ENCODE peak calls at places on chromosomes 4 and X, in ten cellular contexts. P is A549, D is sigmoid colon, T is IMR-90, G is ovary, N is stomach, X is Peyer's patch, L is heart left ventricle, C is body of pancreas, M is GM12878. K is an unnamed sample.

GRCh38 chr4:126533176-126533575 is 1099.6 kb upstream of the INTU start:
- DNase-seq in P (no peak), D (no peak), T (peak; percentile 12), G (no peak), N (no peak), X (no peak), L (no peak), C (no peak), M (no peak), K (no peak)

GRCh38 chr4:158810487-158811215 is 41.8 kb downstream of the FNIP2 start:
- DNase-seq in P (peak; percentile 36), D (peak; percentile 92), T (peak; percentile 98), G (peak; percentile 50), N (peak; percentile 58), X (peak; percentile 74), L (peak; percentile 71), C (peak; percentile 39), M (no peak), K (peak; percentile 76)

GRCh38 chr4:123562994-123563745 is 166.6 kb downstream of the SPRY1 start:
- DNase-seq in P (no peak), D (no peak), T (peak; percentile 34), G (no peak), N (no peak), X (no peak), L (no peak), C (no peak), M (no peak), K (no peak)

GRCh38 chrX:154596290-154596929 is 11.5 kb downstream of the CTAG1A start:
- DNase-seq in P (no peak), D (no peak), T (peak; percentile 16), G (no peak), N (no peak), X (no peak), L (no peak), C (peak; percentile 22), M (no peak), K (no peak)

GRCh38 chrX:68953331-68953730 is 124.5 kb downstream of the EFNB1 start:
- DNase-seq in P (no peak), D (no peak), T (no peak), G (no peak), N (no peak), X (no peak), L (no peak), C (no peak), M (no peak), K (no peak)

GRCh38 chrX:23784487-23785301 is 1.7 kb downstream of the SAT1 start:
- DNase-seq in P (peak; percentile 64), D (no peak), T (peak; percentile 88), G (no peak), N (no peak), X (no peak), L (no peak), C (no peak), M (no peak), K (no peak)

GRCh38 chr4:42460043-42460442 is 62.8 kb downstream of the SHISA3 start:
- DNase-seq in P (no peak), D (no peak), T (no peak), G (no peak), N (peak; percentile 28), X (no peak), L (no peak), C (peak; percentile 42), M (peak; percentile 39), K (no peak)

GRCh38 chr4:96170198-96170597 is 330.3 kb downstream of the PDHA2 start:
- DNase-seq in P (peak; percentile 3), D (no peak), T (no peak), G (no peak), N (no peak), X (no peak), L (peak; percentile 20), C (no peak), M (no peak), K (no peak)

GRCh38 chr4:48939785-48940184 is 33.2 kb upstream of the OCIAD2 start:
- DNase-seq in P (peak; percentile 45), D (no peak), T (peak; percentile 82), G (no peak), N (no peak), X (no peak), L (no peak), C (no peak), M (no peak), K (no peak)

GRCh38 chr4:28287837-28288236 is 1427.2 kb downstream of the STIM2 start:
- DNase-seq in P (peak; percentile 84), D (no peak), T (peak; percentile 100), G (no peak), N (no peak), X (no peak), L (no peak), C (no peak), M (no peak), K (no peak)

GRCh38 chr4:54076673-54077072 is 12.3 kb upstream of the CHIC2 start:
- DNase-seq in P (no peak), D (no peak), T (peak; percentile 39), G (no peak), N (no peak), X (no peak), L (no peak), C (no peak), M (no peak), K (no peak)

GRCh38 chr4:155687380-155687982 is 20.8 kb downstream of the GUCY1A1 start:
- DNase-seq in P (no peak), D (no peak), T (no peak), G (no peak), N (no peak), X (no peak), L (no peak), C (no peak), M (no peak), K (no peak)

GRCh38 chrX:79182616-79183015 is 38.1 kb downstream of the GPR174 start:
- DNase-seq in P (no peak), D (no peak), T (no peak), G (no peak), N (no peak), X (no peak), L (no peak), C (no peak), M (peak; percentile 84), K (no peak)

GRCh38 chr4:105895609-105896460 is 564 bp downstream of the NPNT start:
- DNase-seq in P (no peak), D (no peak), T (no peak), G (peak; percentile 39), N (no peak), X (peak; percentile 59), L (peak; percentile 33), C (peak; percentile 56), M (no peak), K (peak; percentile 52)

GRCh38 chr4:127997534-127998388 is 32.6 kb downstream of the ABHD18 start:
- DNase-seq in P (peak; percentile 71), D (no peak), T (peak; percentile 63), G (no peak), N (no peak), X (no peak), L (no peak), C (peak; percentile 16), M (peak; percentile 44), K (no peak)
- TF ChIP-seq CTCF in P (peak; percentile 49), D (no peak), T (peak; percentile 15), G (no peak), N (no peak), X (no peak), L (no peak), C (no peak), M (peak; percentile 63), K (no peak)

DNA sequence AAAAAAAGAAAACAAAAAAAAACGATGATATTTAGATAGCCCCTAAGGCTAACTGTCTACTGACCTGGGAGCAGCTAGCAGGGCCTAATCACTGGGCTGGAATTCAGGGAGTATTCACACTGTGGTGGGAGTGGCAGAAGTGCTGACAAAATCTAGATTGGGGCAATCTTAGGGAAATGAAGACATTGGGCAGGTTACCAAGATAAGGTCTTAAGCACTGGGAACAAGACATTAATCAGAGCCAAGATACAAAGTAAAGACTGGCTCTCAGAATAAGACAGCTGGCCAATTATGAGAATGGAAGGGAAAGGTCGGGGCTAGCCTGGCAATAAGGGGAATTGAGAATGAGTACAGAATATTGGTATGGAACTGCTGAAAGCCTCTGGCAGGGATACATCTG is 100.2 kb upstream of the GRIA3 start:
- DNase-seq in P (peak; percentile 16), D (no peak), T (no peak), G (no peak), N (no peak), X (no peak), L (no peak), C (no peak), M (no peak), K (no peak)
- H3K4me1 ChIP-seq in P (peaks cover 53% of the 10 kb centered on the region), D (no peaks in the 10 kb centered on the region), T (no peaks in the 10 kb centered on the region), G (no peaks in the 10 kb centered on the region), N (no peaks in the 10 kb centered on the region), X (no peaks in the 10 kb centered on the region), L (no peaks in the 10 kb centered on the region), C (no peaks in the 10 kb centered on the region), M (no peaks in the 10 kb centered on the region), K (no peaks in the 10 kb centered on the region)

GRCh38 chr4:100060765-100061416 is 110.8 kb upstream of the H2AZ1 start:
- DNase-seq in P (no peak), D (no peak), T (no peak), G (no peak), N (no peak), X (no peak), L (no peak), C (no peak), M (no peak), K (no peak)
- TF ChIP-seq POLR2A in P (no peak), D (no peak), T (no peak), G (no peak), N (no peak), X (no peak), L (no peak), C (no peak), M (no peak), K (no peak)

GRCh38 chr4:7075962-7076693 is 8.3 kb upstream of the GRPEL1 start:
- DNase-seq in P (no peak), D (no peak), T (no peak), G (no peak), N (no peak), X (no peak), L (no peak), C (no peak), M (no peak), K (no peak)
- TF ChIP-seq CTCF in P (no peak), D (no peak), T (no peak), G (no peak), N (no peak), X (no peak), L (no peak), C (no peak), M (no peak), K (no peak)

GRCh38 chr4:163991268-163991667 is 496.8 kb downstream of the TMA16 start:
- DNase-seq in P (no peak), D (no peak), T (no peak), G (no peak), N (no peak), X (no peak), L (no peak), C (no peak), M (no peak), K (no peak)
- H3K4me1 ChIP-seq in P (no peaks in the 10 kb centered on the region), D (no peaks in the 10 kb centered on the region), T (no peaks in the 10 kb centered on the region), G (no peaks in the 10 kb centered on the region), N (no peaks in the 10 kb centered on the region), X (no peaks in the 10 kb centered on the region), L (no peaks in the 10 kb centered on the region), C (no peaks in the 10 kb centered on the region), M (no peaks in the 10 kb centered on the region), K (no peaks in the 10 kb centered on the region)

K was measured in transverse colon.